ENCODE peak calls at places on chromosomes 6 and 20, in five cellular contexts. V is ELR; Q is AG09319; P is head of caudate nucleus; C is stimulated activated CD4-positive, alpha-beta T cell treated with anti-CD3 and anti-CD28 coated beads, Interleukin-4, amount 100 ng/mL, for 1 hour. O is an unnamed sample.

GRCh38 chr20:25052255-25053206 is 5.4 kb downstream of the ACSS1 start:
- DNase-seq in Q (no peak), P (peak), V (no peak), C (no peak), O (no peak)

GRCh38 chr6:41706876-41707564 is 28.4 kb downstream of the TFEB start:
- DNase-seq in P (peak), Q (peak), V (no peak), C (peak), O (peak)

GRCh38 chr6:40348591-40348990 is 238.6 kb downstream of the LRFN2 start:
- DNase-seq in P (no peak), C (no peak), V (no peak), Q (no peak), O (no peak)

GRCh38 chr6:135522975-135523692 is 25.6 kb upstream of the AHI1 start:
- DNase-seq in P (no peak), V (peak), Q (no peak), C (no peak), O (no peak)

GRCh38 chr20:6994452-6994851 is 227.0 kb downstream of the BMP2 start:
- DNase-seq in C (no peak), Q (no peak), P (no peak), V (no peak), O (no peak)

GRCh38 chr6:80363501-80363900 is 257.0 kb downstream of the BCKDHB start:
- DNase-seq in Q (no peak), C (no peak), P (no peak), V (no peak), O (no peak)

GRCh38 chr6:42729731-42730130 is 7.3 kb upstream of the PRPH2 start:
- DNase-seq in P (no peak), C (no peak), Q (no peak), V (peak), O (no peak)

GRCh38 chr20:38196592-38196991 is 31.5 kb upstream of the TGM2 start:
- DNase-seq in V (peak), C (no peak), P (no peak), Q (peak), O (no peak)

GRCh38 chr20:40265872-40266533 is 423.0 kb downstream of the MAFB start:
- DNase-seq in V (peak), P (no peak), C (no peak), Q (peak), O (no peak)

GRCh38 chr6:147578159-147578558 is 69.7 kb downstream of the SAMD5 start:
- DNase-seq in Q (no peak), V (peak), C (no peak), P (no peak), O (no peak)

GRCh38 chr20:50286609-50287008 is 96.0 kb downstream of the CEBPB start:
- DNase-seq in V (peak), Q (peak), C (no peak), P (no peak), O (no peak)

GRCh38 chr6:87789198-87789899 is 87.3 kb upstream of the AKIRIN2 start:
- DNase-seq in P (no peak), Q (no peak), V (peak), C (no peak), O (no peak)

GRCh38 chr20:11035211-11035610 is 361.4 kb upstream of the JAG1 start:
- DNase-seq in V (peak), C (no peak), Q (no peak), P (no peak), O (no peak)

GRCh38 chr6:125984311-125984710 is 2.0 kb upstream of the TRMT11 start:
- DNase-seq in V (peak), C (no peak), P (no peak), Q (no peak), O (no peak)

GRCh38 chr6:20946037-20946436 is 411.8 kb downstream of the CDKAL1 start:
- DNase-seq in Q (no peak), C (no peak), P (no peak), V (peak), O (no peak)

GRCh38 chr20:24699321-24700165 is 230.1 kb downstream of the SYNDIG1 start:
- DNase-seq in V (no peak), Q (no peak), C (no peak), P (no peak), O (peak)

GRCh38 chr6:33633462-33634158 is 12.5 kb downstream of the ITPR3 start:
- DNase-seq in Q (no peak), C (peak), P (peak), V (peak), O (peak)

GRCh38 chr6:34025112-34025807 is 120.6 kb downstream of the GRM4 start:
- DNase-seq in V (no peak), P (no peak), C (no peak), Q (no peak), O (no peak)

GRCh38 chr6:56816393-56816792 is 138.5 kb upstream of the BEND6 start:
- DNase-seq in C (no peak), V (no peak), P (no peak), Q (no peak), O (no peak)

GRCh38 chr20:63597651-63598478 is 23.8 kb upstream of the HELZ2 start:
- DNase-seq in V (no peak), Q (no peak), C (no peak), P (no peak), O (no peak)

GRCh38 chr20:22385602-22386299 is 198.6 kb downstream of the FOXA2 start:
- DNase-seq in V (no peak), Q (no peak), P (no peak), C (no peak), O (no peak)

GRCh38 chr6:92231220-92231701 is 1188.1 kb downstream of the EPHA7 start:
- DNase-seq in C (no peak), V (no peak), P (no peak), Q (no peak), O (no peak)

GRCh38 chr6:137625100-137625661 is 131.0 kb upstream of the OLIG3 start:
- DNase-seq in C (no peak), Q (no peak), V (no peak), P (no peak), O (no peak)

GRCh38 chr6:75579951-75580350 is 21.7 kb upstream of the SENP6 start:
- DNase-seq in C (no peak), V (no peak), Q (no peak), P (no peak), O (no peak)

O was measured in putamen.